ENCODE peak calls at places on chromosomes 5 and 9, in five cellular contexts. One of them, this sample, is unnamed.
A peak's percentile ranks its signal among the peaks of the same experiment; 100 is the strongest.

GRCh38 chr9:72751541-72751940 is 201.3 kb downstream of the ALDH1A1 start:
- DNase-seq in AG04450: no peak
- DNase-seq in cardiac fibroblast: no peak
- DNase-seq in astrocyte: no peak
- DNase-seq in WERI-Rb-1: no peak
- DNase-seq in this sample: no peak

GRCh38 chr5:3671366-3671765 is 75.7 kb downstream of the IRX1 start:
- DNase-seq in WERI-Rb-1: no peak
- DNase-seq in AG04450: no peak
- DNase-seq in astrocyte: no peak
- DNase-seq in cardiac fibroblast: no peak
- DNase-seq in this sample: no peak

GRCh38 chr5:126454081-126454480 is 30.9 kb downstream of the GRAMD2B start:
- DNase-seq in astrocyte: no peak
- DNase-seq in AG04450: no peak
- DNase-seq in WERI-Rb-1: no peak
- DNase-seq in cardiac fibroblast: peak; percentile 77
- DNase-seq in this sample: no peak

GRCh38 chr5:112691341-112691685 is 46.4 kb upstream of the APC start:
- DNase-seq in AG04450: no peak
- DNase-seq in astrocyte: no peak
- DNase-seq in WERI-Rb-1: no peak
- DNase-seq in cardiac fibroblast: no peak
- DNase-seq in this sample: no peak

GRCh38 chr5:78549043-78549442 is 99.5 kb downstream of the LHFPL2 start:
- DNase-seq in AG04450: no peak
- DNase-seq in WERI-Rb-1: no peak
- DNase-seq in cardiac fibroblast: peak; percentile 32
- DNase-seq in astrocyte: no peak
- DNase-seq in this sample: no peak

GRCh38 chr9:89606567-89607311 is 1.9 kb downstream of the GADD45G start:
- DNase-seq in cardiac fibroblast: peak; percentile 35
- DNase-seq in WERI-Rb-1: peak; percentile 85
- DNase-seq in astrocyte: peak; percentile 44
- DNase-seq in AG04450: no peak
- DNase-seq in this sample: no peak

GRCh38 chr5:128579111-128579510 is 41.1 kb upstream of the FBN2 start:
- DNase-seq in WERI-Rb-1: no peak
- DNase-seq in cardiac fibroblast: peak; percentile 84
- DNase-seq in AG04450: no peak
- DNase-seq in astrocyte: peak; percentile 76
- DNase-seq in this sample: peak; percentile 31

GRCh38 chr9:93576296-93577044 is at the start of gene PHF2:
- DNase-seq in WERI-Rb-1: no peak
- DNase-seq in AG04450: no peak
- DNase-seq in astrocyte: peak; percentile 14
- DNase-seq in cardiac fibroblast: no peak
- DNase-seq in this sample: no peak

GRCh38 chr9:21762064-21762463 is 40.4 kb upstream of the MTAP start:
- DNase-seq in astrocyte: no peak
- DNase-seq in WERI-Rb-1: no peak
- DNase-seq in AG04450: no peak
- DNase-seq in cardiac fibroblast: no peak
- DNase-seq in this sample: no peak

GRCh38 chr9:125703662-125704061 is 3.3 kb downstream of the MAPKAP1 start:
- DNase-seq in astrocyte: no peak
- DNase-seq in AG04450: no peak
- DNase-seq in WERI-Rb-1: no peak
- DNase-seq in cardiac fibroblast: no peak
- DNase-seq in this sample: no peak

GRCh38 chr5:67493676-67494075 is 297.1 kb upstream of the CD180 start:
- DNase-seq in astrocyte: no peak
- DNase-seq in WERI-Rb-1: peak; percentile 62
- DNase-seq in cardiac fibroblast: peak; percentile 45
- DNase-seq in AG04450: no peak
- DNase-seq in this sample: peak; percentile 29

GRCh38 chr5:80963966-80964481 is 3.9 kb downstream of the RASGRF2 start:
- DNase-seq in astrocyte: peak; percentile 72
- DNase-seq in WERI-Rb-1: no peak
- DNase-seq in AG04450: no peak
- DNase-seq in cardiac fibroblast: peak; percentile 32
- DNase-seq in this sample: no peak

GRCh38 chr5:68405026-68405684 is 189.6 kb downstream of the PIK3R1 start:
- DNase-seq in cardiac fibroblast: peak; percentile 43
- DNase-seq in astrocyte: no peak
- DNase-seq in WERI-Rb-1: no peak
- DNase-seq in AG04450: no peak
- DNase-seq in this sample: no peak

GRCh38 chr9:100011062-100011681 is 87.6 kb downstream of the ERP44 start:
- DNase-seq in cardiac fibroblast: peak; percentile 82
- DNase-seq in astrocyte: peak; percentile 26
- DNase-seq in WERI-Rb-1: peak; percentile 47
- DNase-seq in AG04450: no peak
- DNase-seq in this sample: peak; percentile 48

GRCh38 chr9:91219557-91219956 is 142.2 kb downstream of the AUH start:
- DNase-seq in AG04450: no peak
- DNase-seq in cardiac fibroblast: no peak
- DNase-seq in WERI-Rb-1: no peak
- DNase-seq in astrocyte: no peak
- DNase-seq in this sample: no peak

GRCh38 chr5:171963416-171963815 is 43.0 kb downstream of the FBXW11 start:
- DNase-seq in astrocyte: no peak
- DNase-seq in WERI-Rb-1: no peak
- DNase-seq in cardiac fibroblast: no peak
- DNase-seq in AG04450: no peak
- DNase-seq in this sample: no peak

GRCh38 chr9:108951578-108951977 is 17.4 kb downstream of the ABITRAM start:
- DNase-seq in cardiac fibroblast: no peak
- DNase-seq in WERI-Rb-1: no peak
- DNase-seq in AG04450: no peak
- DNase-seq in astrocyte: no peak
- DNase-seq in this sample: no peak

GRCh38 chr9:129352157-129352870 is 174.3 kb upstream of the IER5L start:
- DNase-seq in astrocyte: no peak
- DNase-seq in AG04450: no peak
- DNase-seq in cardiac fibroblast: no peak
- DNase-seq in WERI-Rb-1: peak; percentile 92
- DNase-seq in this sample: no peak

GRCh38 chr5:161286066-161286655 is 260.4 kb downstream of the GABRB2 start:
- DNase-seq in WERI-Rb-1: no peak
- DNase-seq in astrocyte: no peak
- DNase-seq in AG04450: no peak
- DNase-seq in cardiac fibroblast: no peak
- DNase-seq in this sample: no peak

GRCh38 chr9:114080773-114081440 is 2.8 kb upstream of the AMBP start:
- DNase-seq in cardiac fibroblast: no peak
- DNase-seq in AG04450: no peak
- DNase-seq in astrocyte: no peak
- DNase-seq in WERI-Rb-1: no peak
- DNase-seq in this sample: no peak

GRCh38 chr5:43561346-43561745 is 4.5 kb upstream of the PAIP1 start:
- DNase-seq in astrocyte: no peak
- DNase-seq in AG04450: no peak
- DNase-seq in cardiac fibroblast: peak; percentile 79
- DNase-seq in WERI-Rb-1: no peak
- DNase-seq in this sample: peak; percentile 48

GRCh38 chr9:110208031-110208430 is at the start of gene C9orf152:
- DNase-seq in AG04450: no peak
- DNase-seq in cardiac fibroblast: no peak
- DNase-seq in WERI-Rb-1: no peak
- DNase-seq in astrocyte: no peak
- DNase-seq in this sample: no peak
- H3K4me3 ChIP-seq in AG04450: no peak within 1 kb of the TSS
- H3K4me3 ChIP-seq in cardiac fibroblast: no peak within 1 kb of the TSS
- H3K4me3 ChIP-seq in WERI-Rb-1: no peak within 1 kb of the TSS
- H3K4me3 ChIP-seq in astrocyte: no peak within 1 kb of the TSS
- H3K4me3 ChIP-seq in this sample: no peak within 1 kb of the TSS

GRCh38 chr5:99651296-99651695 is 722.5 kb upstream of the CHD1 start:
- DNase-seq in AG04450: no peak
- DNase-seq in astrocyte: no peak
- DNase-seq in WERI-Rb-1: no peak
- DNase-seq in cardiac fibroblast: no peak
- DNase-seq in this sample: no peak

GRCh38 chr5:99640646-99641045 is 711.8 kb upstream of the CHD1 start:
- DNase-seq in WERI-Rb-1: no peak
- DNase-seq in AG04450: no peak
- DNase-seq in astrocyte: no peak
- DNase-seq in cardiac fibroblast: no peak
- DNase-seq in this sample: no peak

GRCh38 chr5:99644822-99645221 is 716.0 kb upstream of the CHD1 start:
- DNase-seq in astrocyte: no peak
- DNase-seq in cardiac fibroblast: no peak
- DNase-seq in AG04450: no peak
- DNase-seq in WERI-Rb-1: no peak
- DNase-seq in this sample: no peak

DNA sequence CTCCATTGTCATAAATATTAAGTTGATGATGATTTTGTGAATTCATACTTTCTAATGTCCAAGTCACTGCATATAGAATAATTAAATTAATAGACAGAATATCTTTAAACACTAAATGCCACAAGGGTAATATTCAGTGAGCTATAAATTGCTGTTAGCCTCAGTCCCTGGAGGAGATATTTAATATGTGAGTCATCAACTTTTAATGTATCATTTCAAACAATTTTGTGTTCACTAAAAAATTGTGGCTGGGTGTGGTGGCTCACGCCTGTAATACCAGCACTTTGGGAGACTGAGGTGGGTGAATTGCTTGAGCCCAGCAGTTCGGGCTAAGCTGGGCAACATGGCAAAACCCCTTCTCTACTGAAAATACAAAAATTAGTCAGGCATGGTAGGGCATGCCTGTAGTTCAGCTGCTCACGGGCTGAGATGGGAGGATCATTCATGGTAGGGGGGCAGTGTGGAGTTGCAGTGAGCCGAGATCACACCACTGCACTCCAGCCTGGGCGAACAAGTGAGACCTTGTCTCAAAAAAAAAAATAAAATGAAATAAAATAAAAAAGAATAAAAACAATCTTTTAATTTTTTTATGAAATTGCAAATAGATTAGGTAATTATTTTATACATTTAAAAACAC is 717.3 kb upstream of the CHD1 start:
- DNase-seq in astrocyte: peak; percentile 2
- DNase-seq in AG04450: no peak
- DNase-seq in WERI-Rb-1: no peak
- DNase-seq in cardiac fibroblast: no peak
- DNase-seq in this sample: no peak
- TF ChIP-seq CTCF in astrocyte: no peak
- TF ChIP-seq CTCF in AG04450: no peak
- TF ChIP-seq CTCF in WERI-Rb-1: no peak
- TF ChIP-seq CTCF in cardiac fibroblast: no peak
- TF ChIP-seq CTCF in this sample: no peak

DNA sequence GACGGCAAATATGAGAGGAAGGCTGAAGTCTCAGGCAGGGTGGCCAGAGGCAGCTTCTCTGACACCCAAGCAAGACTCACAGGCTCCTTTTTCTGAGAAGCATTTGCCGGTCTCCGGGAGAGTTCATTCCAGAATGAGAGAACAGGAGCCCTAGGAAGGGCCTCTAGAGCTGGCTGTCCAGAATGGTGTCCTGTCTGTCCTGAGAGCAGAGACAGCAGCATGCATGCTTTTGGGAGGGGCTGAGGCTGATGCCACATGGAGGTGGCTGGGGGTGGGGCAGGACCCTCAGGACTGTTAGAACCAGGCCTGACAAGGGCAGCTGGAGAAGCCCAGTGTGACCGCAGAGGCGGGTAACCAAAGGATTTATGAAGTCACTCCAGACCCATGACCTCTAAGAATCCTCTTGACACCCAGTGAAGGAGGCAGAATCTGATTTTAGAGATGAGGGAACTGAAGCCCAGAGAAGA is 60.0 kb downstream of the SHB start:
- DNase-seq in WERI-Rb-1: no peak
- DNase-seq in cardiac fibroblast: peak; percentile 18
- DNase-seq in astrocyte: no peak
- DNase-seq in AG04450: no peak
- DNase-seq in this sample: no peak
- H3K4me3 ChIP-seq in WERI-Rb-1: no peak overlapping the region
- H3K4me3 ChIP-seq in cardiac fibroblast: no peak overlapping the region
- H3K4me3 ChIP-seq in astrocyte: no peak overlapping the region
- H3K4me3 ChIP-seq in AG04450: no peak overlapping the region
- H3K4me3 ChIP-seq in this sample: no peak overlapping the region

GRCh38 chr5:71697967-71698366 is 21.1 kb upstream of the CARTPT start:
- DNase-seq in cardiac fibroblast: no peak
- DNase-seq in astrocyte: no peak
- DNase-seq in AG04450: no peak
- DNase-seq in WERI-Rb-1: no peak
- DNase-seq in this sample: no peak
- TF ChIP-seq CTCF in cardiac fibroblast: peak; percentile 58
- TF ChIP-seq CTCF in astrocyte: peak; percentile 20
- TF ChIP-seq CTCF in AG04450: peak; percentile 45
- TF ChIP-seq CTCF in WERI-Rb-1: peak; percentile 39
- TF ChIP-seq CTCF in this sample: peak; percentile 31

DNA sequence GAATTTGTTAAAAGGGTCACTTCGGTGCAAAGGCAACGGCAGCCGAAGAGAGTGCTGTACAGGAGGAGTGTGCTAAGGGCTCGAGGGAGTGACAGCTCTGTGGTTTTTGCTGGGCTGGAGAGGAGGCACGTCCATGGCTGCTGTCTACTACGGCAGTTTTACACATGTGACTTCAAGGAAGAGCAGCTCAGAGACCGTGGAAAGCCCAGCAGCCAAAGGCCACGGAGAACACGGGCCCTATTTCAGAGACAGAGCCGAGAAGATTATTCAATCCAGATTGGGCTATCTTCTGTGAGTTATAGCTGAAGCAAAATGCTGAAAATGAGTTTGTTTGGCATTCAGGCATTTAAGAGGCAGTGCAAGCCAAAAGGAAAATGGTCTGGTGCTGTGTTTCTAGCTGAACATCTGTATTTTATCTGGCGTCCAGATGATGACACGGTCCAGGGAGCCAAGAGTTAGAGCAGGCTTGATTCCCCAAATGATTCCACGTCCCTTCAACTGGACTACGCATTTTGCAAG is 96.4 kb downstream of the RFK start:
- DNase-seq in cardiac fibroblast: peak; percentile 45
- DNase-seq in AG04450: no peak
- DNase-seq in WERI-Rb-1: no peak
- DNase-seq in astrocyte: peak; percentile 19
- DNase-seq in this sample: peak; percentile 73
- H3K4me3 ChIP-seq in cardiac fibroblast: no peak overlapping the region
- H3K4me3 ChIP-seq in AG04450: no peak overlapping the region
- H3K4me3 ChIP-seq in WERI-Rb-1: no peak overlapping the region
- H3K4me3 ChIP-seq in astrocyte: no peak overlapping the region
- H3K4me3 ChIP-seq in this sample: peak overlapping the region; percentile 34